ENCODE peak calls at places on chromosomes 2 and 18, in five cellular contexts. U is HepG2, W is IMR-90, P is K562, Q is SK-N-SH. Z is an unnamed sample.

GRCh38 chr2:25361261-25362048 is 19.7 kb upstream of the DNMT3A start:
- DNase-seq in Q (no peak), P (no peak), U (no peak), W (no peak), Z (no peak)

GRCh38 chr2:33435518-33435917 is 40.9 kb upstream of the RASGRP3 start:
- DNase-seq in U (no peak), P (no peak), Q (no peak), W (no peak), Z (no peak)

GRCh38 chr18:34661464-34662087 is 48.5 kb upstream of the DTNA start:
- DNase-seq in W (peak; percentile 51), Q (peak; percentile 55), P (peak; percentile 51), U (peak; percentile 48), Z (no peak)

GRCh38 chr2:113891265-113891959 is 1.5 kb downstream of the ACTR3 start:
- DNase-seq in Q (no peak), W (no peak), U (no peak), P (no peak), Z (no peak)

GRCh38 chr2:164841719-164842623 is at the start of gene COBLL1:
- DNase-seq in W (peak; percentile 41), P (peak; percentile 48), Q (peak; percentile 82), U (peak; percentile 84), Z (no peak)

GRCh38 chr2:236659758-236660150 is 90.1 kb downstream of the ACKR3 start:
- DNase-seq in P (no peak), Q (no peak), U (no peak), W (peak; percentile 34), Z (no peak)

GRCh38 chr2:131724019-131724418 is 196.3 kb downstream of the CCDC74A start:
- DNase-seq in U (no peak), P (no peak), Q (peak; percentile 2), W (no peak), Z (no peak)

GRCh38 chr2:214808961-214809750 is at the start of gene BARD1:
- DNase-seq in U (peak; percentile 40), P (peak; percentile 42), Q (peak; percentile 51), W (peak; percentile 43), Z (no peak)

GRCh38 chr2:31813016-31813415 is 197.8 kb downstream of the MEMO1 start:
- DNase-seq in P (no peak), Q (no peak), U (no peak), W (no peak), Z (no peak)

GRCh38 chr18:473687-474265 is 26.7 kb downstream of the COLEC12 start:
- DNase-seq in P (no peak), W (no peak), Q (no peak), U (no peak), Z (no peak)

GRCh38 chr18:23825978-23826405 is 136.7 kb downstream of the LAMA3 start:
- DNase-seq in Q (no peak), P (no peak), W (peak; percentile 70), U (no peak), Z (no peak)

GRCh38 chr2:114128255-114128654 is 238.4 kb downstream of the ACTR3 start:
- DNase-seq in U (no peak), P (no peak), Q (no peak), W (no peak), Z (no peak)

GRCh38 chr18:55314615-55315237 is 273.3 kb downstream of the TCF4 start:
- DNase-seq in Q (no peak), U (no peak), W (no peak), P (no peak), Z (no peak)

GRCh38 chr2:143087033-143087432 is 42.2 kb upstream of the ARHGAP15 start:
- DNase-seq in U (no peak), W (peak; percentile 20), Q (no peak), P (no peak), Z (no peak)

GRCh38 chr18:14905350-14905749 is 157.4 kb downstream of the ANKRD30B start:
- DNase-seq in W (no peak), Q (no peak), U (no peak), P (no peak), Z (no peak)

GRCh38 chr2:190446750-190447516 is 38.8 kb downstream of the MFSD6 start:
- DNase-seq in P (no peak), Q (no peak), W (peak; percentile 29), U (no peak), Z (no peak)

GRCh38 chr18:12944724-12945123 is 3.1 kb upstream of the SEH1L start:
- DNase-seq in Q (no peak), U (no peak), W (no peak), P (no peak), Z (no peak)

GRCh38 chr2:216317831-216318230 is 54.5 kb downstream of the MARCHF4 start:
- DNase-seq in P (no peak), W (no peak), Q (no peak), U (no peak), Z (no peak)

GRCh38 chr2:216319771-216320170 is 52.5 kb downstream of the MARCHF4 start:
- DNase-seq in W (peak; percentile 40), U (no peak), P (no peak), Q (no peak), Z (no peak)

GRCh38 chr2:216320852-216321251 is 51.4 kb downstream of the MARCHF4 start:
- DNase-seq in P (no peak), W (peak; percentile 36), U (no peak), Q (no peak), Z (no peak)

GRCh38 chr2:216316743-216317142 is 55.5 kb downstream of the MARCHF4 start:
- DNase-seq in U (no peak), P (no peak), W (peak; percentile 92), Q (no peak), Z (no peak)

DNA sequence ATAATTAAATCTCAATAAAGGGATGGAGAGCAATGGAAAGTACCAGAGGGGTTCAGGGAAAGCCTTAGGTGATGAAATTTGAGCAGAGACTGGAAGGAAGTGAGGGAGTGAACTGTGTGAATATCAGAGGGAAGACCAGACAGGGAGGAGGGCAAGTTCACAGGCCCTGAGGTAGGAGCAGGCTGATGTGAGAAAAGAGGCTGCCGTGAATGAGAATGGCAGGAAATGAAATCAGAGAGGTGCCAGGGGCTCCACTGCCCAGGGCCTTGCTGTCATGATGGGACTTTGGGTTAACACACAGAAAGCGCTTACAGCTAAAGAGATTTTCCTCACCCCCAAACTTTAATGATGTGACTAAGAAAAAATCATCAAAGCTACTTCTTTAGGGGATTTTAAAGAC is 53.8 kb downstream of the MARCHF4 start:
- DNase-seq in Q (no peak), W (no peak), P (no peak), U (no peak), Z (no peak)
- TF ChIP-seq MXI1 in Q (no peak), W (no peak), P (no peak), U (no peak), Z (no peak)

DNA sequence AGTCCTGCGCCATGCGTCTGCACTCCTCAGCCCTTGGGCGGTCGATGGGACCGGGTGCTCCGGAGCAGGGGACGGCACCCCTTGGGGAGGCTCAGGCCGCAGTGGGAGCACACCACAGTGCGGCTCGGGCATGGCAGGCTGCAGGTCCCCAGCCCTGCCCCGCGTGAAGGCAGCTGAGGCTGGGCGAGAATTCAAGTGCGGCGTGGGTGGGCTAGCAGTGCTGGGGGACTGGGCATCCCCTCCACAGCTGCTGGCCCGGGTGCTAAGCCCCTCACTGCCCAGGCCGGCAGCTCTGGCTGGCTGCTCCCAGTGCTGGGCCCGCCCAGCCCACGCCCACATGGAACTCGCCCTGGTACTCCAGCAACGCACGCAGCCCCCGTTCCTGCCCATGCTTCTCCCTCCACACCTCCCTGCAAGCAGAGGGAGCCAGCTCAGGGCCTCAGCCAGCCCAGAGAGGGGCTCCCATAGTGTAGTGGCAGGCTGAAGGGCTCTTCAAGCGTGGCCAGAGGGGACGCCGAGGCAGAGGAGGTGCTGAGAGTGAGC is 198.3 kb upstream of the CNTNAP5 start:
- DNase-seq in W (no peak), U (no peak), P (no peak), Q (peak; percentile 2), Z (no peak)
- TF ChIP-seq MXI1 in W (no peak), U (no peak), P (no peak), Q (no peak), Z (no peak)

DNA sequence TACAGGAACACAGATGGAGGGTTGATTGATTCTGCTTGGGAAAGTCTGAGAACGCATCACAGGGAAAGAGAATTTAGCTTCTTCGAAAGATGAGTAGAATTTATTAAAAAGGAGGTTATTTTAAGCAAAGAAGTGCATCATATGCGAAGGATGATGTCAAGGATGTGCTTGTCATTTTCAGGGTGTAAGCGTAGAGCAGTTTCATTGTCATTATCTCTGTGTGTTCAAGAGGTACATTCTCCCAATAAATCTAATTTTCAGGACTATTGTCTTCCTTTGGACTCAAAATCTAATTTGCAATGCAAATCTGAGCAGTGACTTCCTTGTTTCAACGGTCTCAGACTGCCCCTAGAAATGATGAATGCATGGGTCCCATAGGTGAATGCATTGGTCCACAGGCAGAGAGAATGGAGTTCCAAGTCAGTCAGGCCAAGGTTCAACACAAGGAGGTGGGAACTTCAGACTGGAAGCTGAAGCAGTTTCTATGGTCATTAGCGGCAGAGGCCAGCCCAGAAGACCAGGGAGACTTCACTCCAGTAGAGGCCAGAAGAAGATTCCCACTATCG is 99.8 kb downstream of the CDC42EP3 start:
- DNase-seq in P (no peak), W (no peak), Q (no peak), U (no peak), Z (no peak)
- TF ChIP-seq MXI1 in P (no peak), W (no peak), Q (no peak), U (no peak), Z (no peak)

DNA sequence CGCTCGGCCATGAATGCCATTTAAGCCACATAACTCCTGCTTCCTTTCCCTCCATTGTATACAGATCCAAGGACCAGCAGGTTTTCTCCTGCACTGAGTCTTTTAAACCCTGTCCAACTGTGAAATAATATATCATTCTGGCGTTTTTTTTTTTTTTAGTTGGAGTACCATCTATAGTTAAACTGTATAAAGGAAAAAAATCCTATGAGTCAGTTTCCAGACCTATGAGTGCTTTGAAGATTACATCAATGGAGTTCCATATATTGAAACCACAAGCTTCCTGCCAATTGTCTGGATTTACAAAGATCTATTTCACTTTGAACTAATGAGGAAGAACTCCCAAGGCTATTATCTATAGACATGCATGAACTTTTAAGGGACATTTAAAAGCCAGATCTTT is 2.4 kb upstream of the MALT1 start:
- DNase-seq in U (peak; percentile 79), W (peak; percentile 80), Q (no peak), P (no peak), Z (no peak)
- TF ChIP-seq MXI1 in U (no peak), W (no peak), Q (no peak), P (no peak), Z (no peak)

GRCh38 chr2:144995482-144995881 is 475.6 kb upstream of the ZEB2 start:
- DNase-seq in W (no peak), U (no peak), Q (no peak), P (no peak), Z (no peak)
- TF ChIP-seq MXI1 in W (no peak), U (no peak), Q (no peak), P (no peak), Z (no peak)

GRCh38 chr2:85777441-85777861 is 23.7 kb downstream of the ATOH8 start:
- DNase-seq in W (no peak), P (no peak), Q (no peak), U (peak; percentile 74), Z (no peak)

GRCh38 chr2:85783796-85784195 is 30.0 kb downstream of the ATOH8 start:
- DNase-seq in P (peak; percentile 42), Q (no peak), U (no peak), W (no peak), Z (no peak)

GRCh38 chr2:85779641-85780315 is 26.0 kb downstream of the ATOH8 start:
- DNase-seq in Q (no peak), U (no peak), W (no peak), P (no peak), Z (no peak)

GRCh38 chr2:85778646-85779364 is 25.0 kb downstream of the ATOH8 start:
- DNase-seq in U (no peak), P (no peak), W (no peak), Q (no peak), Z (no peak)

GRCh38 chr2:85780316-85781092 is 26.7 kb downstream of the ATOH8 start:
- DNase-seq in U (no peak), W (no peak), Q (no peak), P (no peak), Z (no peak)
- TF ChIP-seq MXI1 in U (no peak), W (no peak), Q (no peak), P (no peak), Z (no peak)